ENCODE peak calls at places on chromosomes 16 and 17, in eight cellular contexts. Q is uterus, Z is A549, W is GM12891, A is stomach, Y is sigmoid colon, D is IMR-90, L is H54. K is an unnamed sample.

GRCh38 chr17:53628011-53628410 is 194.7 kb upstream of the KIF2B start:
- DNase-seq in Q (no peak), Z (no peak), W (no peak), A (no peak), Y (no peak), D (peak; percentile 61), L (no peak), K (no peak)

GRCh38 chr16:57648125-57648524 is 19.7 kb downstream of the ADGRG1 start:
- DNase-seq in Q (no peak), Z (no peak), W (no peak), A (no peak), Y (no peak), D (no peak), L (no peak), K (no peak)

GRCh38 chr17:57442914-57443571 is 186.7 kb downstream of the MSI2 start:
- DNase-seq in Q (no peak), Z (no peak), W (no peak), A (peak; percentile 36), Y (no peak), D (no peak), L (peak; percentile 80), K (peak; percentile 22)

GRCh38 chr17:74916136-74916850 is 6.8 kb downstream of the USH1G start:
- DNase-seq in Q (no peak), Z (no peak), W (no peak), A (no peak), Y (no peak), D (no peak), L (no peak), K (no peak)

GRCh38 chr17:49035470-49036269 is 38.5 kb downstream of the IGF2BP1 start:
- DNase-seq in Q (peak; percentile 53), Z (peak; percentile 74), W (peak; percentile 51), A (peak; percentile 50), Y (no peak), D (peak; percentile 17), L (no peak), K (peak; percentile 65)

GRCh38 chr16:87465306-87465705 is 27.5 kb downstream of the ZCCHC14 start:
- DNase-seq in Q (peak; percentile 73), Z (no peak), W (no peak), A (peak; percentile 90), Y (peak; percentile 96), D (peak; percentile 82), L (peak; percentile 67), K (peak; percentile 53)

GRCh38 chr16:88066680-88067529 is 115.7 kb downstream of the BANP start:
- DNase-seq in Q (no peak), Z (no peak), W (no peak), A (no peak), Y (no peak), D (no peak), L (no peak), K (no peak)

GRCh38 chr16:84284168-84284722 is 10.4 kb upstream of the WFDC1 start:
- DNase-seq in Q (peak; percentile 61), Z (no peak), W (no peak), A (peak; percentile 46), Y (peak; percentile 85), D (no peak), L (no peak), K (no peak)

GRCh38 chr16:85615014-85615851 is 2.1 kb downstream of the GSE1 start:
- DNase-seq in Q (no peak), Z (peak; percentile 43), W (no peak), A (peak; percentile 91), Y (no peak), D (no peak), L (no peak), K (peak; percentile 73)

GRCh38 chr16:55437627-55438026 is 41.4 kb upstream of the MMP2 start:
- DNase-seq in Q (no peak), Z (no peak), W (no peak), A (no peak), Y (no peak), D (peak; percentile 5), L (no peak), K (no peak)

GRCh38 chr16:9360075-9360474 is 268.6 kb downstream of the HAPSTR1 start:
- DNase-seq in Q (no peak), Z (no peak), W (no peak), A (no peak), Y (no peak), D (no peak), L (no peak), K (no peak)

GRCh38 chr17:67377727-67378443 is 804 bp downstream of the PITPNC1 start:
- DNase-seq in Q (peak; percentile 47), Z (peak; percentile 58), W (peak; percentile 44), A (peak; percentile 54), Y (peak; percentile 77), D (peak; percentile 35), L (peak; percentile 46), K (peak; percentile 40)

GRCh38 chr17:70905796-70906195 is 736.5 kb downstream of the KCNJ2 start:
- DNase-seq in Q (no peak), Z (no peak), W (no peak), A (no peak), Y (no peak), D (peak; percentile 100), L (peak; percentile 50), K (no peak)

GRCh38 chr17:81115749-81116464 is 49.4 kb upstream of the PVALEF start:
- DNase-seq in Q (no peak), Z (no peak), W (no peak), A (no peak), Y (no peak), D (no peak), L (no peak), K (no peak)

GRCh38 chr16:23907903-23908302 is 72.1 kb downstream of the PRKCB start:
- DNase-seq in Q (no peak), Z (no peak), W (no peak), A (no peak), Y (no peak), D (no peak), L (no peak), K (no peak)

GRCh38 chr16:11627822-11628457 is 40.3 kb upstream of the SNN start:
- DNase-seq in Q (no peak), Z (no peak), W (no peak), A (peak; percentile 58), Y (peak; percentile 74), D (peak; percentile 60), L (no peak), K (peak; percentile 23)

GRCh38 chr16:30866031-30866430 is 27.8 kb downstream of the BCL7C start:
- DNase-seq in Q (no peak), Z (no peak), W (no peak), A (no peak), Y (no peak), D (no peak), L (no peak), K (no peak)

GRCh38 chr16:13076878-13077277 is 175.5 kb downstream of the SHISA9 start:
- DNase-seq in Q (no peak), Z (no peak), W (no peak), A (no peak), Y (no peak), D (no peak), L (no peak), K (no peak)

GRCh38 chr16:78002915-78003538 is 19.3 kb upstream of the CLEC3A start:
- DNase-seq in Q (peak; percentile 82), Z (peak; percentile 72), W (peak; percentile 56), A (peak; percentile 73), Y (peak; percentile 93), D (peak; percentile 90), L (peak; percentile 67), K (peak; percentile 91)

GRCh38 chr17:64007838-64008282 is 9.7 kb downstream of the PRR29 start:
- DNase-seq in Q (no peak), Z (no peak), W (no peak), A (no peak), Y (no peak), D (no peak), L (no peak), K (no peak)

GRCh38 chr16:20865420-20866126 is 34.6 kb downstream of the DCUN1D3 start:
- DNase-seq in Q (no peak), Z (no peak), W (no peak), A (no peak), Y (no peak), D (peak; percentile 64), L (no peak), K (peak; percentile 51)

GRCh38 chr17:44906010-44906646 is 6.9 kb upstream of the EFTUD2 start:
- DNase-seq in Q (no peak), Z (peak; percentile 74), W (no peak), A (no peak), Y (no peak), D (peak; percentile 96), L (peak; percentile 99), K (no peak)
- TF ChIP-seq POLR2A in Q (no peak), Z (no peak), W (no peak), A (no peak), Y (no peak), D (no peak), L (no peak), K (no peak)

DNA sequence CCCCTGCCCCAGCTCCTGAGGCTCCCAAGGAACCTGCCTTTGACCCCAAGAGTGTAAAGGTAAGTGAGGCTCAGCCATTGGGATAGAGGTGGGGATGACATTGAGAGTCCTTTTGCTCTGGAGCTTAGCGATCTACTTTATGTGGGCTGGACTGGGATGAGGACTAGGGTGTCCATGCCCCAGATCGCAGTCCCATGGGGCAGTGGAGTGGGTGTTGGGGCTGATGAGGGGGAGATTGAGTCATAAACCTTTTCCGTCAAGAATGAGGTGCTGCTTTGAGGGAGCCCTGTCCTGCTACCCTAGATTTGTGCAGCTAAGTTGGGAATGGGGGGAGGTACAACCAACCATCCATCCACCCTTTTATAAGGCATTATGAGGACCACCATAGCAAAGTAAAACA is 351 bp downstream of the MYL4 start:
- DNase-seq in Q (no peak), Z (no peak), W (no peak), A (no peak), Y (no peak), D (no peak), L (no peak), K (no peak)
- TF ChIP-seq POLR2A in Q (no peak), Z (no peak), W (no peak), A (no peak), Y (no peak), D (no peak), L (no peak), K (no peak)

GRCh38 chr17:8082312-8082711 is 5.2 kb downstream of the ALOX12B start:
- DNase-seq in Q (no peak), Z (no peak), W (no peak), A (no peak), Y (no peak), D (no peak), L (no peak), K (no peak)

GRCh38 chr17:8081876-8082275 is 5.6 kb downstream of the ALOX12B start:
- DNase-seq in Q (no peak), Z (no peak), W (no peak), A (no peak), Y (no peak), D (no peak), L (no peak), K (no peak)

GRCh38 chr17:8080799-8081219 is 6.7 kb downstream of the ALOX12B start:
- DNase-seq in Q (no peak), Z (no peak), W (no peak), A (no peak), Y (no peak), D (no peak), L (no peak), K (no peak)

GRCh38 chr17:8087075-8087941 is at the start of gene ALOX12B:
- DNase-seq in Q (no peak), Z (no peak), W (no peak), A (no peak), Y (no peak), D (no peak), L (no peak), K (peak; percentile 33)

GRCh38 chr17:8084250-8084649 is 3.3 kb downstream of the ALOX12B start:
- DNase-seq in Q (no peak), Z (no peak), W (no peak), A (no peak), Y (no peak), D (no peak), L (no peak), K (no peak)
- TF ChIP-seq POLR2A in Q (no peak), Z (peak; percentile 1), W (no peak), A (no peak), Y (no peak), D (no peak), L (no peak), K (no peak)

GRCh38 chr17:77453613-77454559 is 313.1 kb downstream of the SEC14L1 start:
- DNase-seq in Q (no peak), Z (no peak), W (no peak), A (peak; percentile 85), Y (no peak), D (no peak), L (no peak), K (no peak)
- TF ChIP-seq POLR2A in Q (no peak), Z (no peak), W (peak; percentile 48), A (no peak), Y (no peak), D (no peak), L (no peak), K (no peak)